ENCODE peak calls at places on chromosome 7, in four cellular contexts. Y, G, P and N are unnamed samples.

GRCh38 chr7:98357751-98358161 is 43.1 kb downstream of the BAIAP2L1 start:
- DNase-seq in Y (no peak), G (peak; percentile 38), P (no peak), N (no peak)

GRCh38 chr7:144378651-144379050 is 23.4 kb downstream of the ARHGEF5 start:
- DNase-seq in G (no peak), Y (no peak), P (no peak), N (no peak)

GRCh38 chr7:107940951-107941350 is 50.0 kb downstream of the DLD start:
- DNase-seq in Y (no peak), G (no peak), P (no peak), N (no peak)

GRCh38 chr7:73892003-73892975 is 31.3 kb downstream of the TMEM270 start:
- DNase-seq in G (peak; percentile 58), P (no peak), Y (no peak), N (no peak)

GRCh38 chr7:92629779-92630178 is 39.6 kb upstream of the FAM133B start:
- DNase-seq in Y (no peak), G (no peak), P (no peak), N (no peak)

GRCh38 chr7:41916450-41916927 is 213.6 kb upstream of the INHBA start:
- DNase-seq in P (no peak), Y (no peak), G (no peak), N (no peak)

GRCh38 chr7:48158404-48158803 is 12.9 kb upstream of the ABCA13 start:
- DNase-seq in P (no peak), G (no peak), Y (no peak), N (no peak)

GRCh38 chr7:137933270-137934017 is 68.4 kb downstream of the CREB3L2 start:
- DNase-seq in Y (no peak), P (no peak), G (peak; percentile 36), N (no peak)

GRCh38 chr7:26454180-26454579 is 162.5 kb downstream of the SNX10 start:
- DNase-seq in Y (no peak), P (no peak), G (no peak), N (no peak)

GRCh38 chr7:102875700-102876192 is 37.1 kb upstream of the LRRC17 start:
- DNase-seq in G (no peak), P (no peak), Y (no peak), N (no peak)

GRCh38 chr7:101869901-101870290 is 52.5 kb downstream of the CUX1 start:
- DNase-seq in G (no peak), Y (no peak), P (no peak), N (no peak)

GRCh38 chr7:81501220-81501619 is 268.6 kb downstream of the HGF start:
- DNase-seq in Y (no peak), P (no peak), G (no peak), N (no peak)

GRCh38 chr7:101968720-101969466 is 151.5 kb downstream of the CUX1 start:
- DNase-seq in G (no peak), Y (no peak), P (no peak), N (no peak)

GRCh38 chr7:69871213-69871885 is 273.1 kb downstream of the AUTS2 start:
- DNase-seq in Y (no peak), G (no peak), P (no peak), N (no peak)

GRCh38 chr7:99392046-99392445 is 16.4 kb downstream of the PDAP1 start:
- DNase-seq in P (no peak), G (no peak), Y (no peak), N (no peak)

GRCh38 chr7:22255834-22256233 is 101.1 kb downstream of the RAPGEF5 start:
- DNase-seq in G (no peak), Y (peak; percentile 50), P (no peak), N (no peak)

GRCh38 chr7:47503283-47503682 is 78.6 kb downstream of the TNS3 start:
- DNase-seq in G (no peak), P (no peak), Y (no peak), N (no peak)

GRCh38 chr7:37255327-37255944 is 193.2 kb downstream of the ELMO1 start:
- DNase-seq in Y (no peak), G (no peak), P (no peak), N (no peak)

GRCh38 chr7:87747681-87748080 is 119.5 kb downstream of the RUNDC3B start:
- DNase-seq in G (no peak), Y (no peak), P (no peak), N (no peak)

GRCh38 chr7:155247479-155248365 is 50.0 kb upstream of the INSIG1 start:
- DNase-seq in G (no peak), Y (no peak), P (no peak), N (no peak)

GRCh38 chr7:65441010-65441409 is 67.4 kb downstream of the ZNF92 start:
- DNase-seq in P (no peak), Y (no peak), G (no peak), N (no peak)

GRCh38 chr7:129480674-129481363 is 21.5 kb upstream of the SMKR1 start:
- DNase-seq in Y (no peak), G (no peak), P (no peak), N (no peak)

GRCh38 chr7:91344911-91345310 is 80.7 kb downstream of the FZD1 start:
- DNase-seq in G (no peak), P (no peak), Y (peak; percentile 50), N (no peak)

GRCh38 chr7:152354061-152354460 is 81.7 kb downstream of the KMT2C start:
- DNase-seq in Y (no peak), G (no peak), P (no peak), N (no peak)

GRCh38 chr7:96303105-96303685 is 18.7 kb downstream of the SLC25A13 start:
- DNase-seq in Y (no peak), P (no peak), G (no peak), N (no peak)

GRCh38 chr7:76193478-76193877 is 8.2 kb upstream of the SRRM3 start:
- DNase-seq in Y (no peak), P (no peak), G (no peak), N (no peak)

GRCh38 chr7:127582361-127582760 is 3.0 kb downstream of the GCC1 start:
- DNase-seq in G (peak; percentile 94), P (no peak), Y (no peak), N (no peak)

GRCh38 chr7:112001089-112001826 is 204.9 kb downstream of the DOCK4 start:
- DNase-seq in P (no peak), Y (no peak), G (no peak), N (no peak)

GRCh38 chr7:134254311-134254710 is 62.4 kb downstream of the SLC35B4 start:
- DNase-seq in P (no peak), G (no peak), Y (no peak), N (no peak)